ENCODE peak calls at places on chromosomes 11 and 22, in four cellular contexts. One of them, this sample, is unnamed. For H3K4me1 and H3K36me3, the result is how much of the 10 kb centered on the place peaks cover.

GRCh38 chr11:35393093-35393492 is 26.3 kb downstream of the SLC1A2 start:
- DNase-seq in naive thymus-derived CD4-positive, alpha-beta T cell: no peak
- DNase-seq in heart right ventricle: no peak
- DNase-seq in PC-9: no peak
- DNase-seq in this sample: no peak

GRCh38 chr11:27532652-27533325 is 26.2 kb upstream of the LIN7C start:
- DNase-seq in heart right ventricle: no peak
- DNase-seq in naive thymus-derived CD4-positive, alpha-beta T cell: no peak
- DNase-seq in PC-9: no peak
- DNase-seq in this sample: no peak

GRCh38 chr11:70303070-70303469 is 32.6 kb downstream of the PPFIA1 start:
- DNase-seq in PC-9: no peak
- DNase-seq in heart right ventricle: no peak
- DNase-seq in naive thymus-derived CD4-positive, alpha-beta T cell: no peak
- DNase-seq in this sample: peak

GRCh38 chr11:75771646-75772410 is 3.2 kb downstream of the DGAT2 start:
- DNase-seq in PC-9: no peak
- DNase-seq in heart right ventricle: no peak
- DNase-seq in naive thymus-derived CD4-positive, alpha-beta T cell: no peak
- DNase-seq in this sample: peak

GRCh38 chr22:50473855-50474671 is 772 bp downstream of the SBF1 start:
- DNase-seq in heart right ventricle: peak
- DNase-seq in PC-9: peak
- DNase-seq in naive thymus-derived CD4-positive, alpha-beta T cell: no peak
- DNase-seq in this sample: no peak

GRCh38 chr11:34235591-34236071 is 122.2 kb downstream of the ABTB2 start:
- DNase-seq in PC-9: no peak
- DNase-seq in heart right ventricle: no peak
- DNase-seq in naive thymus-derived CD4-positive, alpha-beta T cell: no peak
- DNase-seq in this sample: no peak

GRCh38 chr11:69578167-69578566 is 62.8 kb upstream of the CCND1 start:
- DNase-seq in PC-9: no peak
- DNase-seq in heart right ventricle: no peak
- DNase-seq in naive thymus-derived CD4-positive, alpha-beta T cell: no peak
- DNase-seq in this sample: no peak

GRCh38 chr22:42922374-42923177 is 65.5 kb upstream of the ARFGAP3 start:
- DNase-seq in heart right ventricle: no peak
- DNase-seq in naive thymus-derived CD4-positive, alpha-beta T cell: no peak
- DNase-seq in PC-9: no peak
- DNase-seq in this sample: peak

GRCh38 chr11:121248496-121248895 is 44.1 kb upstream of the SC5D start:
- DNase-seq in PC-9: no peak
- DNase-seq in heart right ventricle: no peak
- DNase-seq in naive thymus-derived CD4-positive, alpha-beta T cell: no peak
- DNase-seq in this sample: no peak

GRCh38 chr11:61752117-61752924 is at the start of gene MYRF:
- DNase-seq in heart right ventricle: peak
- DNase-seq in PC-9: peak
- DNase-seq in naive thymus-derived CD4-positive, alpha-beta T cell: peak
- DNase-seq in this sample: no peak

GRCh38 chr11:131626761-131627160 is 256.3 kb downstream of the NTM start:
- DNase-seq in heart right ventricle: no peak
- DNase-seq in naive thymus-derived CD4-positive, alpha-beta T cell: no peak
- DNase-seq in PC-9: no peak
- DNase-seq in this sample: no peak

GRCh38 chr11:122788781-122789535 is 49.3 kb upstream of the CRTAM start:
- DNase-seq in naive thymus-derived CD4-positive, alpha-beta T cell: no peak
- DNase-seq in heart right ventricle: no peak
- DNase-seq in PC-9: no peak
- DNase-seq in this sample: no peak

GRCh38 chr11:75317446-75318122 is 33.9 kb downstream of the ARRB1 start:
- DNase-seq in PC-9: no peak
- DNase-seq in heart right ventricle: no peak
- DNase-seq in naive thymus-derived CD4-positive, alpha-beta T cell: no peak
- DNase-seq in this sample: no peak

GRCh38 chr11:121741316-121741715 is 288.5 kb upstream of the SORL1-AS1 start:
- DNase-seq in naive thymus-derived CD4-positive, alpha-beta T cell: no peak
- DNase-seq in heart right ventricle: peak
- DNase-seq in PC-9: no peak
- DNase-seq in this sample: no peak

GRCh38 chr11:33701831-33702230 is 1.2 kb upstream of the C11orf91 start:
- DNase-seq in naive thymus-derived CD4-positive, alpha-beta T cell: no peak
- DNase-seq in heart right ventricle: no peak
- DNase-seq in PC-9: no peak
- DNase-seq in this sample: no peak

GRCh38 chr11:93059074-93059957 is 89.9 kb downstream of the MTNR1B start:
- DNase-seq in heart right ventricle: no peak
- DNase-seq in PC-9: no peak
- DNase-seq in naive thymus-derived CD4-positive, alpha-beta T cell: no peak
- DNase-seq in this sample: no peak

GRCh38 chr11:88377151-88377550 is 39.6 kb upstream of the CTSC start:
- DNase-seq in heart right ventricle: no peak
- DNase-seq in PC-9: no peak
- DNase-seq in naive thymus-derived CD4-positive, alpha-beta T cell: no peak
- DNase-seq in this sample: no peak

GRCh38 chr22:49301398-49302149 is 526.1 kb downstream of the BRD1 start:
- DNase-seq in heart right ventricle: no peak
- DNase-seq in PC-9: no peak
- DNase-seq in naive thymus-derived CD4-positive, alpha-beta T cell: no peak
- DNase-seq in this sample: no peak

GRCh38 chr11:10592331-10592730 is 23.9 kb upstream of the LYVE1 start:
- DNase-seq in heart right ventricle: no peak
- DNase-seq in naive thymus-derived CD4-positive, alpha-beta T cell: no peak
- DNase-seq in PC-9: no peak
- DNase-seq in this sample: no peak

GRCh38 chr11:86052697-86053641 is 15.9 kb downstream of the PICALM start:
- DNase-seq in heart right ventricle: no peak
- DNase-seq in PC-9: no peak
- DNase-seq in naive thymus-derived CD4-positive, alpha-beta T cell: no peak
- DNase-seq in this sample: no peak

GRCh38 chr11:86047275-86047991 is 21.5 kb downstream of the PICALM start:
- DNase-seq in naive thymus-derived CD4-positive, alpha-beta T cell: no peak
- DNase-seq in heart right ventricle: no peak
- DNase-seq in PC-9: no peak
- DNase-seq in this sample: no peak

GRCh38 chr11:86046111-86046510 is 22.8 kb downstream of the PICALM start:
- DNase-seq in naive thymus-derived CD4-positive, alpha-beta T cell: no peak
- DNase-seq in PC-9: no peak
- DNase-seq in heart right ventricle: no peak
- DNase-seq in this sample: no peak

DNA sequence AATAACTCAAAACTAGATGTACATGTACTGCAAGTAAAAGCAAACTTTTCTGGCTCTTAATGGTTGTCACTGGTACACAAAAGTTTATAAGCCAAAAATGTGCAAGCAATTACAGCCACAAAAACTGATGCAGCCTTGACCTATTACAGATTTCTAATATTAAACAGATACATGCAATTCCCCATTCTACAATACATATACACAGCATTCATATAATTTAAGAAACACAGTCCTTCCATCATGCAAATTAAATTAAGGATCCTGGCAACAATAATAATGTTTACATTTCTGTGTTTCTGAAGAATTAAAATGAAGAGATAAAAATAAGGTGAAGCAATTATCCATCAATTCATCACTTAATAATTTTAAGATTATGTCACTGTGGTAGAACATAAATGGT is 18.6 kb downstream of the PICALM start:
- DNase-seq in naive thymus-derived CD4-positive, alpha-beta T cell: no peak
- DNase-seq in heart right ventricle: no peak
- DNase-seq in PC-9: no peak
- DNase-seq in this sample: no peak
- H3K4me1 ChIP-seq in naive thymus-derived CD4-positive, alpha-beta T cell: under half
- H3K4me1 ChIP-seq in heart right ventricle: half or more
- H3K4me1 ChIP-seq in PC-9: under half
- H3K4me1 ChIP-seq in this sample: under half

GRCh38 chr11:40227730-40228129 is 1231.7 kb downstream of the LRRC4C start:
- DNase-seq in heart right ventricle: no peak
- DNase-seq in PC-9: no peak
- DNase-seq in naive thymus-derived CD4-positive, alpha-beta T cell: no peak
- DNase-seq in this sample: no peak

GRCh38 chr11:40235841-40236240 is 1223.6 kb downstream of the LRRC4C start:
- DNase-seq in PC-9: no peak
- DNase-seq in naive thymus-derived CD4-positive, alpha-beta T cell: no peak
- DNase-seq in heart right ventricle: no peak
- DNase-seq in this sample: no peak

GRCh38 chr11:40228671-40229070 is 1230.8 kb downstream of the LRRC4C start:
- DNase-seq in heart right ventricle: no peak
- DNase-seq in naive thymus-derived CD4-positive, alpha-beta T cell: no peak
- DNase-seq in PC-9: no peak
- DNase-seq in this sample: no peak

GRCh38 chr11:40230821-40231220 is 1228.6 kb downstream of the LRRC4C start:
- DNase-seq in naive thymus-derived CD4-positive, alpha-beta T cell: no peak
- DNase-seq in PC-9: no peak
- DNase-seq in heart right ventricle: no peak
- DNase-seq in this sample: no peak
- H3K36me3 ChIP-seq in naive thymus-derived CD4-positive, alpha-beta T cell: under half
- H3K36me3 ChIP-seq in PC-9: under half
- H3K36me3 ChIP-seq in heart right ventricle: under half
- H3K36me3 ChIP-seq in this sample: under half

DNA sequence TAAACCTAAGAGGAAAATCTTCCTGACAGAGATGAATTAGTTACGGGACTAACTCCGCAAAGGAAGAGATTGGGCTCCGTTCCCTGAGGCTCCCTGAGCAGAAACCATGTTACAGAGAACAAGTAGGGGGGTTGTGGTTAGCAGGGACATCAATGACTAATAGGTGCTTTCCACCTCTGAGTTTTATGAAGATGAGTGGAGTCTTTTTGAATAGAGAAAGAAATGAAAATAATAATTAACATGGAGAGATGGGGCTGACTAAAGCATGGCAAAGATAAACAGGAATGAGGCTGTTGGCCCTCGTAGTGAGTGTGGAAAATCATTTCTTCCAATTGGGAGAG is 47.5 kb upstream of the PICALM start:
- DNase-seq in naive thymus-derived CD4-positive, alpha-beta T cell: no peak
- DNase-seq in heart right ventricle: no peak
- DNase-seq in PC-9: peak
- DNase-seq in this sample: no peak
- H3K4me1 ChIP-seq in naive thymus-derived CD4-positive, alpha-beta T cell: under half
- H3K4me1 ChIP-seq in heart right ventricle: under half
- H3K4me1 ChIP-seq in PC-9: under half
- H3K4me1 ChIP-seq in this sample: under half

DNA sequence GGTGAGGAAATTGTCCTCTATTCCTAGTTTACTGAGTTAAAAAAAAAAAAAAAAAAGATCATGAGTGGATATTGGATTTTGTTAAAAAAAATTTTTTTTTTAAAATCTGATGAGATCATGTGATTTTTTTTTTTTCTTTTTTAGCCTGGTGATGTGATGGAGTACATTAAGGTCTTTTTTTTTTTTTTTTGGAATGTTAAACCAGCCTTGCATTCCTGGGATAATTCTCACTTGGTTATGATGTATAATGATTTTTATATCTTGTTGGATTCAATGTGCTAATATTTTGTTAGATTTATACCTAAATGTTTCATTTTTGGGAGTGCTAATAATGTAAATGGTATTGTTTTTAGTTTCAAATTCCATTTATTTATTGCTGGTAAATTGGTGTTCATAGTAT is 43.3 kb downstream of the DDX10 start:
- DNase-seq in heart right ventricle: no peak
- DNase-seq in PC-9: no peak
- DNase-seq in naive thymus-derived CD4-positive, alpha-beta T cell: no peak
- DNase-seq in this sample: no peak
- H3K36me3 ChIP-seq in heart right ventricle: under half
- H3K36me3 ChIP-seq in PC-9: half or more
- H3K36me3 ChIP-seq in naive thymus-derived CD4-positive, alpha-beta T cell: half or more
- H3K36me3 ChIP-seq in this sample: under half

DNA sequence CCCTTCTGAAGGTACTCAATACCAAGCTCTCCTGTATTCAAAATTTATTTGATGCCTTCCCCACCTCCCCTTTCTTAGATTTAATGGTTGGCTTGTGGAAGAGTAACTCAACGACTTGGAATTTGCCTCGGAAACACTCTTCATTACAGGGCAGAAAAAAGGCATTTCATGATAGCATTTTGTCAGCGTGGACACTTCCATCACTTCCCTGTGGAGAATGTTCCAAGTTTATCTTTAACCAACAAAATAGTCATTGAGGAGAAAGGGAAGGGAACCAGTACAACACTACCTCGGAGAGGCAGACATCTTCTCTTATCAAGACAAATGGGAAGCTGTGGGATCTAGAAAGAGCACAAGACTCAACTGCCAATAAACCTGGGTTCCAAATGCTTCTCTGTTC is 177.2 kb upstream of the MTMR2 start:
- DNase-seq in heart right ventricle: no peak
- DNase-seq in naive thymus-derived CD4-positive, alpha-beta T cell: no peak
- DNase-seq in PC-9: no peak
- DNase-seq in this sample: no peak
- H3K4me1 ChIP-seq in heart right ventricle: under half
- H3K4me1 ChIP-seq in naive thymus-derived CD4-positive, alpha-beta T cell: under half
- H3K4me1 ChIP-seq in PC-9: half or more
- H3K4me1 ChIP-seq in this sample: under half

DNA sequence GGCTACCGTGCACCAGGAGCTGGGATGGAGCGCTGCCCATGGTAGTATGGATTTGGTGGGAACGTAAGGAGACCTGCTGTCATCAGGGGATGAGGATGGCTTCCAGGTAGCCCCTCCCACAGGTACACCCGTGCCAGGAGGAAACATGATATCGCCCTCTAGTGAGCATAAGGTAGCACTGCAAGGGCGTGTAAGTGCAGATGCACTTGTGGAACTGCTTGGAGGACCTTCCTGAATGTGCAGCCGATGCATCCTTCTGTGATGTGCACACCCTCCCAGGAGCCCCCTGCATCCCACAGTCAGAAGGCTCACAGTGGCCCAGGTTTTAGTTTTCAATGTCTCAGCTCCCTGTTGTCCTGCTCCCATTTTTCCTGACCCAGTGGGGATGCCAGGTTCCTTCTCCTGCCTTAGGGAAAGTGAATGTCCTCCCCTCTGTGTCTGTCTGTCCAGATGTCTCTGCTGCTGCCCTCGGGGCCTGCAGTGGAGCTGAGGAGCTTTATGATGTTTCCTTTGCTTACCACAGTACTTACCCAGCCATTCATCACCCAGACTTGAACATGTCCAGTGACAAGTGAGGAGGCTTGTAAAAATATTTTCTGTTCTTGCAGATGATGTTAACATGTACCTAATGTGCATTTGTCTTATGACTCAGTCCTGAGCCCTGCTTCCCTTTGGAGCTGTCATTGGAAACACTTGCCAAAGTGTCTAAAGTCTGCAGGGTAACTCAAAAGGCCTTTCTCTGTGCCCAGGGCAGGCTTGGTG is 49.2 kb downstream of the DBX1 start:
- DNase-seq in heart right ventricle: no peak
- DNase-seq in PC-9: peak
- DNase-seq in naive thymus-derived CD4-positive, alpha-beta T cell: peak
- DNase-seq in this sample: no peak
- H3K36me3 ChIP-seq in heart right ventricle: under half
- H3K36me3 ChIP-seq in PC-9: under half
- H3K36me3 ChIP-seq in naive thymus-derived CD4-positive, alpha-beta T cell: under half
- H3K36me3 ChIP-seq in this sample: under half

GRCh38 chr11:18324381-18324780 is 2.0 kb downstream of the GTF2H1 start:
- DNase-seq in naive thymus-derived CD4-positive, alpha-beta T cell: no peak
- DNase-seq in PC-9: no peak
- DNase-seq in heart right ventricle: no peak
- DNase-seq in this sample: no peak

GRCh38 chr11:18321991-18322711 is at the start of the genes GTF2H1 and HPS5:
- DNase-seq in heart right ventricle: peak
- DNase-seq in PC-9: peak
- DNase-seq in naive thymus-derived CD4-positive, alpha-beta T cell: peak
- DNase-seq in this sample: peak

GRCh38 chr11:18319914-18320313 is 2.0 kb downstream of the HPS5 start:
- DNase-seq in PC-9: no peak
- DNase-seq in naive thymus-derived CD4-positive, alpha-beta T cell: no peak
- DNase-seq in heart right ventricle: no peak
- DNase-seq in this sample: no peak

GRCh38 chr11:18321622-18321990 is 334 bp downstream of the HPS5 start:
- DNase-seq in PC-9: no peak
- DNase-seq in naive thymus-derived CD4-positive, alpha-beta T cell: peak
- DNase-seq in heart right ventricle: no peak
- DNase-seq in this sample: no peak

GRCh38 chr11:18322818-18323570 is 627 bp downstream of the GTF2H1 start:
- DNase-seq in naive thymus-derived CD4-positive, alpha-beta T cell: peak
- DNase-seq in heart right ventricle: no peak
- DNase-seq in PC-9: no peak
- DNase-seq in this sample: no peak
- H3K4me1 ChIP-seq in naive thymus-derived CD4-positive, alpha-beta T cell: under half
- H3K4me1 ChIP-seq in heart right ventricle: half or more
- H3K4me1 ChIP-seq in PC-9: under half
- H3K4me1 ChIP-seq in this sample: under half